ENCODE peak calls at places on chromosome 18, in nine cellular contexts. H is NCI-H510A treated with DMSO at 0.1 percent for 48 hours; V is stimulated activated CD4-positive, alpha-beta T cell treated with anti-CD3 and anti-CD28 coated beads, Interleukin-2, amount 100 ng/mL, for 24 hours; N is AG08396; W is kidney tubule cell; X is aorta; U is B cell; S is endothelial cell; I is astrocyte of the hippocampus. P is an unnamed sample.

GRCh38 chr18:63683152-63683551 is 19.6 kb upstream of the SERPINB11 start:
- DNase-seq in H (no peak), V (no peak), N (peak), W (peak), X (no peak), U (no peak), S (no peak), I (peak), P (peak)

GRCh38 chr18:50661013-50661412 is 101.1 kb downstream of the MAPK4 start:
- DNase-seq in H (no peak), V (no peak), N (no peak), W (no peak), X (no peak), U (no peak), S (no peak), I (no peak), P (no peak)

GRCh38 chr18:79402977-79403722 is 7.4 kb downstream of the NFATC1 start:
- DNase-seq in H (no peak), V (no peak), N (peak), W (peak), X (peak), U (no peak), S (peak), I (peak), P (peak)

GRCh38 chr18:54532222-54532621 is 58.8 kb upstream of the DYNAP start:
- DNase-seq in H (peak), V (no peak), N (no peak), W (peak), X (no peak), U (no peak), S (no peak), I (no peak), P (peak)

GRCh38 chr18:53153281-53153680 is 813.3 kb downstream of the DCC start:
- DNase-seq in H (no peak), V (no peak), N (no peak), W (no peak), X (no peak), U (no peak), S (peak), I (no peak), P (peak)

GRCh38 chr18:7303306-7303705 is 72.4 kb downstream of the LRRC30 start:
- DNase-seq in H (no peak), V (no peak), N (no peak), W (no peak), X (no peak), U (no peak), S (no peak), I (peak), P (no peak)

GRCh38 chr18:13051950-13052349 is 60.8 kb downstream of the CEP192 start:
- DNase-seq in H (no peak), V (no peak), N (no peak), W (peak), X (no peak), U (peak), S (peak), I (no peak), P (no peak)

GRCh38 chr18:74633652-74634352 is 36.1 kb downstream of the ZNF407 start:
- DNase-seq in H (peak), V (no peak), N (no peak), W (no peak), X (no peak), U (no peak), S (no peak), I (no peak), P (no peak)

GRCh38 chr18:77077836-77078456 is 54.6 kb downstream of the MBP start:
- DNase-seq in H (no peak), V (no peak), N (no peak), W (peak), X (no peak), U (no peak), S (no peak), I (no peak), P (no peak)

GRCh38 chr18:9055185-9055584 is 47.3 kb upstream of the NDUFV2 start:
- DNase-seq in H (no peak), V (no peak), N (peak), W (peak), X (no peak), U (no peak), S (no peak), I (peak), P (no peak)

GRCh38 chr18:22536558-22536957 is 118.8 kb upstream of the CTAGE1 start:
- DNase-seq in H (no peak), V (no peak), N (no peak), W (no peak), X (no peak), U (no peak), S (no peak), I (no peak), P (no peak)

GRCh38 chr18:79797518-79798345 is at the start of gene KCNG2:
- DNase-seq in H (no peak), V (no peak), N (peak), W (no peak), X (peak), U (peak), S (peak), I (peak), P (no peak)

GRCh38 chr18:49639643-49640361 is 77.9 kb downstream of the LIPG start:
- DNase-seq in H (no peak), V (no peak), N (no peak), W (peak), X (no peak), U (no peak), S (no peak), I (no peak), P (peak)